ENCODE peak calls at places on chromosomes 13 and 19, in six cellular contexts. S, I, O, Z, A and L are unnamed samples. For H3K9me3, the result is how much of the 10 kb centered on the place peaks cover.

GRCh38 chr19:6608950-6609349 is 18.0 kb upstream of the CD70 start:
- DNase-seq in S (no peak), I (no peak), O (no peak), Z (no peak), A (no peak), L (no peak)

GRCh38 chr19:19214892-19215291 is 3.1 kb downstream of the NCAN start:
- DNase-seq in S (peak), I (peak), O (peak), Z (no peak), A (no peak), L (no peak)

GRCh38 chr19:33442706-33443105 is 69.2 kb downstream of the CEBPG start:
- DNase-seq in S (no peak), I (no peak), O (no peak), Z (no peak), A (no peak), L (no peak)

GRCh38 chr19:4267101-4267900 is 11.8 kb upstream of the SHD start:
- DNase-seq in S (peak), I (peak), O (peak), Z (peak), A (peak), L (peak)

GRCh38 chr19:3916033-3916432 is 16.8 kb upstream of the NMRK2 start:
- DNase-seq in S (no peak), I (no peak), O (no peak), Z (no peak), A (no peak), L (no peak)

GRCh38 chr13:113783966-113784644 is 25.1 kb downstream of the TMEM255B start:
- DNase-seq in S (no peak), I (no peak), O (no peak), Z (no peak), A (no peak), L (no peak)

GRCh38 chr13:34570954-34571353 is 371.1 kb upstream of the NBEA start:
- DNase-seq in S (no peak), I (no peak), O (no peak), Z (no peak), A (no peak), L (no peak)

GRCh38 chr19:5993516-5994406 is 15.8 kb upstream of the RANBP3 start:
- DNase-seq in S (no peak), I (no peak), O (no peak), Z (no peak), A (no peak), L (no peak)

GRCh38 chr13:21203132-21203531 is 26.7 kb downstream of the MRPL57 start:
- DNase-seq in S (no peak), I (no peak), O (no peak), Z (no peak), A (no peak), L (no peak)

GRCh38 chr13:34357435-34358232 is 539.7 kb downstream of the RFC3 start:
- DNase-seq in S (peak), I (peak), O (no peak), Z (peak), A (no peak), L (no peak)

GRCh38 chr13:55999709-56000108 is 1141.0 kb upstream of the PRR20A start:
- DNase-seq in S (no peak), I (peak), O (no peak), Z (no peak), A (no peak), L (no peak)

GRCh38 chr13:80802946-80803345 is 462.0 kb upstream of the SPRY2 start:
- DNase-seq in S (no peak), I (no peak), O (no peak), Z (no peak), A (no peak), L (no peak)

GRCh38 chr13:97226013-97226412 is 3.9 kb downstream of the MBNL2 start:
- DNase-seq in S (no peak), I (no peak), O (no peak), Z (peak), A (no peak), L (no peak)

GRCh38 chr13:48574036-48574796 is 41.3 kb upstream of the RCBTB2 start:
- DNase-seq in S (no peak), I (no peak), O (no peak), Z (no peak), A (no peak), L (no peak)

GRCh38 chr19:36963262-36963661 is 47.1 kb downstream of the ZNF568 start:
- DNase-seq in S (no peak), I (no peak), O (no peak), Z (no peak), A (no peak), L (no peak)

GRCh38 chr19:47601180-47601904 is 7.6 kb upstream of the BICRA start:
- DNase-seq in S (no peak), I (no peak), O (no peak), Z (no peak), A (no peak), L (peak)

GRCh38 chr19:19539738-19540703 is 2.0 kb downstream of the CILP2 start:
- DNase-seq in S (peak), I (peak), O (no peak), Z (peak), A (peak), L (peak)

GRCh38 chr13:99389520-99390304 is 82.5 kb upstream of the GPR183 start:
- DNase-seq in S (no peak), I (no peak), O (no peak), Z (no peak), A (no peak), L (no peak)

GRCh38 chr19:34744896-34745690 is 11.1 kb downstream of the ZNF181 start:
- DNase-seq in S (no peak), I (no peak), O (no peak), Z (no peak), A (no peak), L (no peak)
- H3K9me3 ChIP-seq in S (under half), I (under half), O (under half), Z (under half), A (under half), L (under half)

DNA sequence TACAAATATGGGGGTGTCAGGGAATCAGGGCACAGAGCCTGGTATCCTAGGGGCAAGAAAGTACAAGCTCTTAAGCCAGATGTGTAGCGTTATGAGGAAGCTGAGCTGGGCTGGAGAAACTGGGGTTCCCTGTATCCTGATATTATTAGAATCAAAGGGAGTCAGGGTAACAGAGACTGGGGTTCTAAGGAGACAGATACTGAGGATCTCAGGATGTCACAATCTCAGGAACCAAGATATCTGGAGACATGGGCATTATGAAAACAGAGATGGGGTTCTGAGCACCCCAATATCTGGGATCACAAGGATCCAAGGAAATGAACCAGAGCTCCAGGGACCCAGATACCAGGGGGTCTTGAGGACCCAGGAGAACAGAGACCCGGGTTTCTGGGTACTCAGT is 810 bp downstream of the BCL3 start:
- DNase-seq in S (no peak), I (no peak), O (no peak), Z (no peak), A (no peak), L (no peak)
- H3K27ac ChIP-seq in S (no peak), I (no peak), O (no peak), Z (peak), A (peak), L (peak)

GRCh38 chr19:30207357-30207756 is 164.8 kb upstream of the ZNF536 start:
- DNase-seq in S (peak), I (no peak), O (no peak), Z (no peak), A (no peak), L (no peak)

GRCh38 chr19:30208661-30209060 is 163.5 kb upstream of the ZNF536 start:
- DNase-seq in S (peak), I (no peak), O (no peak), Z (no peak), A (no peak), L (no peak)

GRCh38 chr19:30206187-30206586 is 166.0 kb upstream of the ZNF536 start:
- DNase-seq in S (peak), I (no peak), O (no peak), Z (no peak), A (no peak), L (no peak)

GRCh38 chr19:30202060-30202600 is 170.1 kb upstream of the ZNF536 start:
- DNase-seq in S (peak), I (no peak), O (no peak), Z (no peak), A (no peak), L (no peak)

GRCh38 chr19:30204721-30205120 is 167.5 kb upstream of the ZNF536 start:
- DNase-seq in S (no peak), I (no peak), O (no peak), Z (no peak), A (no peak), L (no peak)
- H3K9ac ChIP-seq in S (no peak), I (no peak), O (no peak), Z (no peak), A (no peak), L (no peak)

GRCh38 chr19:44278181-44278690 is 18.6 kb downstream of the ZNF233 start:
- DNase-seq in S (no peak), I (no peak), O (no peak), Z (peak), A (no peak), L (no peak)
- H3K9me3 ChIP-seq in S (under half), I (under half), O (under half), Z (under half), A (under half), L (under half)

GRCh38 chr19:50723069-50723468 is at the start of gene CLEC11A:
- DNase-seq in S (no peak), I (no peak), O (no peak), Z (no peak), A (no peak), L (peak)
- H3K27ac ChIP-seq in S (no peak), I (no peak), O (no peak), Z (no peak), A (peak), L (peak)

DNA sequence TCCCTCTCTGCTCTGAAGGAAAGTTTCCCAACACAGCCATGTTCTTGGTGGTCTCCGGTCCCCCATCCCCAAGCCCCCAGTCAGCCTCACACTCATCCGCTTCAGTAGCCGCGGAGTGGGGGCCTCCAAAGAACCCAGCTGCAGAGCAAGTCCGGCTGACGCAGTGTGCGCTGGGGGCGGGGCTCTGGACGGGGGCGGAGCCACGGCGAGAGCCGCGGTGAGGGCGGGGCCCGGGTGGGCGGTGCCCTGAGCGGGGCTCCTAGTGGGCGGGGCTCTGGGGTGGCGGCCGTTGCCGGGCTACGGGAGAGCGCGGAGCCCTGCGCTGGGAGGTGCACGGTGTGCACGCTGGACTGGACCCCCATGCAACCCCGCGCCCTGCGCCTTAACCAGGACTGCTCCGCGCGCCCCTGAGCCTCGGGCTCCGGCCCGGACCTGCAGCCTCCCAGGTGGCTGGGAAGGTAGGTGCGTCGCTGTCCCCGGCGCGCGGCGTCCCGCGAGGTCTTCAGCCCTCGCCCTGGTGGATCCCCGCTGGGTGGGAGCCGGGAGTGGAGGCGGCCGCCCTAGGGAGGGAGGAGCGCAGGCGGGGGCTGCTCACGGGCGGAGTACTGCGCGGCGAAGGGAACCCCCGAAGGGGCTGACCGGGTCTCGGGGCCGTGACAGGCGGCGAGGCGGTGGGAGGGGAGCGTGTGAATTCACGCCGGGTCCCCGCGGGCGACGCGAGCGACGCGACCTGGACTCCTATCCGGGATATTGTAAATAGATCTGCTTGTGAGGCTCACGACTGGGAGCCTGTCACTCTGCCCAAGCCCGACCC is 9.1 kb downstream of the TNFRSF19 start:
- DNase-seq in S (peak), I (peak), O (peak), Z (peak), A (peak), L (peak)
- H3K9ac ChIP-seq in S (no peak), I (no peak), O (peak), Z (peak), A (peak), L (no peak)